ENCODE peak calls at places on chromosome 19, in four cellular contexts. F is NCI-H2081; I is foreskin melanocyte; V is stimulated activated CD8-positive, alpha-beta memory T cell treated with anti-CD3 and anti-CD28 coated beads, Interleukin-15, amount 100 ng/mL, for 24 hours. U is an unnamed sample.
A peak's percentile ranks its signal among the peaks of the same experiment; 100 is the strongest.

GRCh38 chr19:39430675-39431593 is 4.8 kb downstream of the RPS16 start:
- DNase-seq in F (no peak), I (no peak), V (no peak), U (peak; percentile 45)

GRCh38 chr19:1068111-1069001 is 1.4 kb downstream of the ARHGAP45 start:
- DNase-seq in I (no peak), F (no peak), V (no peak), U (peak; percentile 88)

GRCh38 chr19:36950335-36951119 is 34.4 kb downstream of the ZNF568 start:
- DNase-seq in V (no peak), F (no peak), I (no peak), U (no peak)

GRCh38 chr19:11278670-11279069 is 16.3 kb upstream of the DOCK6 start:
- DNase-seq in F (no peak), V (no peak), I (no peak), U (no peak)

GRCh38 chr19:28846094-28846812 is 366.7 kb downstream of the UQCRFS1 start:
- DNase-seq in F (no peak), V (no peak), I (no peak), U (no peak)

GRCh38 chr19:35755550-35756371 is 1.1 kb downstream of the HSPB6 start:
- DNase-seq in F (no peak), I (no peak), V (no peak), U (peak; percentile 58)

GRCh38 chr19:45591004-45591637 is 6.5 kb upstream of the OPA3 start:
- DNase-seq in I (no peak), V (no peak), F (no peak), U (peak; percentile 60)

GRCh38 chr19:40266111-40266510 is 19.0 kb downstream of the AKT2 start:
- DNase-seq in I (no peak), V (no peak), F (peak; percentile 66), U (no peak)

GRCh38 chr19:39409886-39410619 is 2.4 kb upstream of the PLEKHG2 start:
- DNase-seq in F (no peak), V (no peak), I (no peak), U (peak; percentile 76)

GRCh38 chr19:39918183-39918651 is 16.2 kb downstream of the FCGBP start:
- DNase-seq in I (no peak), F (no peak), V (no peak), U (no peak)

U was measured in activated CD8-positive, alpha-beta T cell treated with anti-CD3 and anti-CD28 coated beads, Interleukin-2, amount 10 ng/mL, durations not matched to agents 7 days and 5 days.